ENCODE peak calls at places on chromosomes 3 and 15, in eight cellular contexts. E is GM03348; T is ELF-1; N is ELR; M is endodermal cell; K is MCF 10A; V is CD4-positive, CD25-positive, alpha-beta regulatory T cell; O is left kidney. U is an unnamed sample.

GRCh38 chr15:38362355-38362754 is 91.6 kb upstream of the FAM98B start:
- DNase-seq in K (no peak), E (no peak), N (no peak), M (no peak), O (no peak), V (no peak), T (no peak), U (no peak)

GRCh38 chr3:149077638-149078037 is 8.7 kb downstream of the HLTF start:
- DNase-seq in O (peak), V (no peak), K (no peak), M (no peak), T (no peak), E (peak), N (no peak), U (no peak)

GRCh38 chr15:65791335-65792129 is 561 bp downstream of the DENND4A start:
- DNase-seq in T (peak), E (no peak), K (peak), O (peak), M (no peak), N (peak), V (no peak), U (peak)

GRCh38 chr15:68550498-68551295 is 28.1 kb upstream of the CORO2B start:
- DNase-seq in N (peak), K (peak), T (peak), E (peak), O (peak), V (peak), M (peak), U (no peak)

GRCh38 chr15:68734352-68734751 is 86.3 kb downstream of the ANP32A start:
- DNase-seq in V (no peak), N (no peak), K (no peak), M (no peak), O (no peak), T (peak), E (no peak), U (no peak)

GRCh38 chr3:51340311-51340829 is 44.7 kb upstream of the MANF start:
- DNase-seq in T (peak), V (no peak), K (peak), M (peak), E (peak), N (peak), O (peak), U (no peak)

GRCh38 chr3:4985330-4986174 is 6.3 kb downstream of the BHLHE40 start:
- DNase-seq in T (peak), V (no peak), M (peak), N (peak), O (peak), E (peak), K (peak), U (no peak)

GRCh38 chr3:175129126-175129525 is 270.0 kb downstream of the NAALADL2 start:
- DNase-seq in V (no peak), O (no peak), N (peak), M (no peak), E (no peak), K (no peak), T (no peak), U (no peak)

GRCh38 chr15:86493884-86494283 is 414.2 kb downstream of the AGBL1 start:
- DNase-seq in E (no peak), O (no peak), M (no peak), N (no peak), V (no peak), T (no peak), K (peak), U (no peak)

GRCh38 chr3:169615833-169616232 is 47.7 kb downstream of the MECOM start:
- DNase-seq in K (no peak), T (no peak), V (no peak), O (peak), M (no peak), E (no peak), N (no peak), U (no peak)

GRCh38 chr15:40902605-40903561 is 8.6 kb downstream of the VPS18 start:
- DNase-seq in E (no peak), V (no peak), T (no peak), N (no peak), O (no peak), K (peak), M (peak), U (no peak)

GRCh38 chr15:40103124-40103858 is 5.4 kb downstream of the BMF start:
- DNase-seq in V (no peak), O (peak), T (peak), E (peak), M (peak), N (peak), K (peak), U (peak)

GRCh38 chr15:71374607-71375352 is 259.5 kb downstream of the THSD4 start:
- DNase-seq in O (no peak), N (peak), T (no peak), K (no peak), M (no peak), E (peak), V (no peak), U (no peak)

GRCh38 chr15:25179673-25180511 is 225.1 kb downstream of the SNRPN start:
- DNase-seq in N (no peak), V (no peak), K (no peak), T (no peak), M (peak), O (no peak), E (no peak), U (peak)

GRCh38 chr15:73051811-73052678 is at the start of gene NEO1:
- DNase-seq in K (peak), M (peak), T (peak), V (peak), O (peak), E (peak), N (peak), U (peak)

GRCh38 chr3:194312743-194313281 is 38.3 kb downstream of the CPN2 start:
- DNase-seq in N (peak), O (peak), T (peak), V (no peak), K (no peak), E (peak), M (peak), U (peak)

GRCh38 chr3:190336516-190337189 is 14.4 kb upstream of the CLDN1 start:
- DNase-seq in O (no peak), K (no peak), E (no peak), N (no peak), V (no peak), M (no peak), T (no peak), U (no peak)

GRCh38 chr3:169575381-169575780 is 88.1 kb downstream of the MECOM start:
- DNase-seq in E (peak), T (peak), K (peak), M (peak), N (peak), O (no peak), V (no peak), U (no peak)

GRCh38 chr15:65862682-65863081 is 6.6 kb upstream of the RAB11A start:
- DNase-seq in M (peak), T (peak), K (peak), E (peak), N (peak), V (peak), O (peak), U (peak)

GRCh38 chr3:31093608-31093990 is 199.1 kb upstream of the GADL1 start:
- DNase-seq in E (no peak), V (no peak), O (no peak), K (no peak), N (no peak), M (no peak), T (no peak), U (no peak)

GRCh38 chr15:42018306-42019224 is 2.3 kb downstream of the PLA2G4E start:
- DNase-seq in O (no peak), K (no peak), E (no peak), N (no peak), T (no peak), V (no peak), M (no peak), U (no peak)

GRCh38 chr3:169146112-169146665 is 517.3 kb downstream of the MECOM start:
- DNase-seq in T (peak), V (no peak), E (peak), K (peak), M (peak), O (peak), N (peak), U (peak)

GRCh38 chr3:64462203-64463120 is 225.3 kb downstream of the ADAMTS9 start:
- DNase-seq in V (no peak), K (no peak), M (peak), T (no peak), E (peak), O (peak), N (peak), U (no peak)

GRCh38 chr3:126307591-126308393 is 49.4 kb downstream of the KLF15 start:
- DNase-seq in M (no peak), E (no peak), T (no peak), V (no peak), O (no peak), N (no peak), K (no peak), U (no peak)

GRCh38 chr3:27653803-27654558 is 68.1 kb downstream of the EOMES start:
- DNase-seq in T (peak), V (no peak), M (no peak), E (no peak), N (no peak), O (no peak), K (no peak), U (no peak)

GRCh38 chr15:27885226-27885625 is 213.9 kb downstream of the OCA2 start:
- DNase-seq in M (no peak), O (no peak), K (no peak), V (no peak), N (no peak), E (no peak), T (no peak), U (no peak)

GRCh38 chr15:59543721-59544547 is 67.6 kb upstream of the GCNT3 start:
- DNase-seq in T (no peak), O (no peak), M (no peak), N (no peak), E (no peak), V (no peak), K (no peak), U (no peak)

GRCh38 chr3:48430359-48431101 is 644 bp upstream of the PLXNB1 start:
- DNase-seq in T (no peak), E (no peak), N (no peak), V (no peak), M (no peak), O (no peak), K (no peak), U (peak)

GRCh38 chr15:65258863-65259262 is 27.8 kb downstream of the PARP16 start:
- DNase-seq in N (no peak), O (peak), E (peak), K (no peak), T (no peak), V (no peak), M (no peak), U (no peak)

GRCh38 chr15:73022156-73022555 is 30.1 kb upstream of the NEO1 start:
- DNase-seq in V (no peak), K (no peak), E (no peak), M (peak), O (no peak), T (no peak), N (no peak), U (no peak)

GRCh38 chr3:59731909-59732308 is 682.1 kb upstream of the CFAP20DC start:
- DNase-seq in E (no peak), N (no peak), M (no peak), O (no peak), T (no peak), V (no peak), K (no peak), U (no peak)

GRCh38 chr15:93034512-93034911 is 54.5 kb downstream of the RGMA start:
- DNase-seq in V (no peak), M (peak), N (no peak), O (no peak), K (no peak), E (no peak), T (no peak), U (no peak)

GRCh38 chr3:7745711-7746110 is 755.9 kb upstream of the LMCD1 start:
- DNase-seq in T (no peak), K (peak), N (no peak), M (no peak), O (no peak), E (no peak), V (no peak), U (no peak)

GRCh38 chr15:31469801-31470545 is 143.3 kb downstream of the KLF13 start:
- DNase-seq in N (no peak), K (no peak), V (no peak), E (no peak), T (no peak), M (no peak), O (no peak), U (no peak)

GRCh38 chr15:94287794-94288246 is 56.5 kb downstream of the MCTP2 start:
- DNase-seq in V (no peak), K (no peak), T (no peak), E (no peak), M (no peak), N (no peak), O (no peak), U (no peak)

GRCh38 chr15:59611277-59612260 is at the start of gene GCNT3:
- DNase-seq in M (no peak), E (peak), K (peak), T (no peak), N (peak), O (peak), V (no peak), U (peak)

U was measured in mucosa of descending colon.